ENCODE peak calls at places on chromosomes 4 and X, in four cellular contexts. One of them, this sample, is unnamed.

GRCh38 chr4:139144911-139145551 is 32.0 kb downstream of the ELF2 start:
- DNase-seq in suprapubic skin: no peak
- DNase-seq in psoas muscle: no peak
- DNase-seq in tibial nerve: no peak
- DNase-seq in this sample: no peak

GRCh38 chr4:72977936-72978485 is 91.5 kb downstream of the COX18 start:
- DNase-seq in suprapubic skin: no peak
- DNase-seq in psoas muscle: no peak
- DNase-seq in tibial nerve: no peak
- DNase-seq in this sample: no peak

GRCh38 chr4:104063341-104063740 is 343.6 kb upstream of the TACR3 start:
- DNase-seq in suprapubic skin: no peak
- DNase-seq in psoas muscle: no peak
- DNase-seq in tibial nerve: no peak
- DNase-seq in this sample: no peak

GRCh38 chr4:130172156-130172555 is 1076.2 kb downstream of the C4orf33 start:
- DNase-seq in suprapubic skin: no peak
- DNase-seq in psoas muscle: no peak
- DNase-seq in tibial nerve: no peak
- DNase-seq in this sample: no peak

GRCh38 chrX:12950851-12951589 is 23.9 kb upstream of the TMSB4X start:
- DNase-seq in suprapubic skin: no peak
- DNase-seq in psoas muscle: no peak
- DNase-seq in tibial nerve: no peak
- DNase-seq in this sample: no peak

GRCh38 chr4:138804705-138805104 is 210.9 kb upstream of the NOCT start:
- DNase-seq in suprapubic skin: no peak
- DNase-seq in psoas muscle: no peak
- DNase-seq in tibial nerve: no peak
- DNase-seq in this sample: no peak

GRCh38 chr4:8846864-8847263 is 24.8 kb downstream of the HMX1 start:
- DNase-seq in suprapubic skin: peak
- DNase-seq in psoas muscle: no peak
- DNase-seq in tibial nerve: no peak
- DNase-seq in this sample: no peak

GRCh38 chr4:40991908-40992307 is 222.4 kb downstream of the APBB2 start:
- DNase-seq in suprapubic skin: no peak
- DNase-seq in psoas muscle: no peak
- DNase-seq in tibial nerve: no peak
- DNase-seq in this sample: no peak

GRCh38 chrX:13293700-13294099 is 26.2 kb downstream of the ATXN3L start:
- DNase-seq in suprapubic skin: no peak
- DNase-seq in psoas muscle: no peak
- DNase-seq in tibial nerve: no peak
- DNase-seq in this sample: no peak

GRCh38 chr4:7322166-7322991 is 112.4 kb downstream of the PSAPL1 start:
- DNase-seq in suprapubic skin: no peak
- DNase-seq in psoas muscle: peak
- DNase-seq in tibial nerve: no peak
- DNase-seq in this sample: no peak

GRCh38 chr4:116599859-116600258 is 485.5 kb downstream of the TRAM1L1 start:
- DNase-seq in suprapubic skin: no peak
- DNase-seq in psoas muscle: peak
- DNase-seq in tibial nerve: no peak
- DNase-seq in this sample: no peak

GRCh38 chr4:2141762-2142520 is 82.8 kb downstream of the NAT8L start:
- DNase-seq in suprapubic skin: no peak
- DNase-seq in psoas muscle: no peak
- DNase-seq in tibial nerve: no peak
- DNase-seq in this sample: no peak

GRCh38 chrX:154443479-154443910 is 446 bp upstream of the FAM50A start:
- DNase-seq in suprapubic skin: no peak
- DNase-seq in psoas muscle: no peak
- DNase-seq in tibial nerve: no peak
- DNase-seq in this sample: no peak

GRCh38 chr4:72786401-72786990 is 217.5 kb upstream of the ADAMTS3 start:
- DNase-seq in suprapubic skin: no peak
- DNase-seq in psoas muscle: no peak
- DNase-seq in tibial nerve: no peak
- DNase-seq in this sample: no peak

GRCh38 chrX:39899876-39900787 is 197.6 kb downstream of the BCOR start:
- DNase-seq in suprapubic skin: peak
- DNase-seq in psoas muscle: no peak
- DNase-seq in tibial nerve: no peak
- DNase-seq in this sample: no peak

GRCh38 chr4:181030961-181031360 is 1212.2 kb upstream of the TENM3 start:
- DNase-seq in suprapubic skin: no peak
- DNase-seq in psoas muscle: no peak
- DNase-seq in tibial nerve: no peak
- DNase-seq in this sample: no peak

GRCh38 chrX:30659421-30659820 is 6.2 kb downstream of the GK start:
- DNase-seq in suprapubic skin: no peak
- DNase-seq in psoas muscle: no peak
- DNase-seq in tibial nerve: no peak
- DNase-seq in this sample: no peak

GRCh38 chr4:100098681-100099080 is 91.6 kb downstream of the DDIT4L start:
- DNase-seq in suprapubic skin: no peak
- DNase-seq in psoas muscle: no peak
- DNase-seq in tibial nerve: no peak
- DNase-seq in this sample: no peak

GRCh38 chr4:139599594-139600374 is 43.8 kb upstream of the SETD7 start:
- DNase-seq in suprapubic skin: no peak
- DNase-seq in psoas muscle: no peak
- DNase-seq in tibial nerve: no peak
- DNase-seq in this sample: no peak

GRCh38 chrX:39577976-39578962 is 519.5 kb downstream of the BCOR start:
- DNase-seq in suprapubic skin: no peak
- DNase-seq in psoas muscle: peak
- DNase-seq in tibial nerve: peak
- DNase-seq in this sample: peak

GRCh38 chr4:73375328-73375741 is 28.8 kb upstream of the ALB start:
- DNase-seq in suprapubic skin: no peak
- DNase-seq in psoas muscle: no peak
- DNase-seq in tibial nerve: no peak
- DNase-seq in this sample: no peak

GRCh38 chr4:67542076-67542475 is 3.2 kb downstream of the CENPC start:
- DNase-seq in suprapubic skin: no peak
- DNase-seq in psoas muscle: no peak
- DNase-seq in tibial nerve: no peak
- DNase-seq in this sample: no peak

GRCh38 chr4:20305976-20306375 is 54.3 kb downstream of the SLIT2 start:
- DNase-seq in suprapubic skin: no peak
- DNase-seq in psoas muscle: no peak
- DNase-seq in tibial nerve: no peak
- DNase-seq in this sample: no peak

GRCh38 chrX:74119016-74119910 is 184.7 kb upstream of the ZCCHC13 start:
- DNase-seq in suprapubic skin: no peak
- DNase-seq in psoas muscle: no peak
- DNase-seq in tibial nerve: no peak
- DNase-seq in this sample: no peak

GRCh38 chr4:153649572-153649991 is 34.5 kb upstream of the TLR2 start:
- DNase-seq in suprapubic skin: no peak
- DNase-seq in psoas muscle: no peak
- DNase-seq in tibial nerve: no peak
- DNase-seq in this sample: no peak

GRCh38 chr4:138796761-138797160 is 218.8 kb upstream of the NOCT start:
- DNase-seq in suprapubic skin: no peak
- DNase-seq in psoas muscle: no peak
- DNase-seq in tibial nerve: no peak
- DNase-seq in this sample: no peak

GRCh38 chr4:67714248-67714583 is 13.3 kb upstream of the UBA6 start:
- DNase-seq in suprapubic skin: no peak
- DNase-seq in psoas muscle: no peak
- DNase-seq in tibial nerve: no peak
- DNase-seq in this sample: no peak

GRCh38 chrX:15146515-15146914 is 123.4 kb downstream of the ASB9 start:
- DNase-seq in suprapubic skin: no peak
- DNase-seq in psoas muscle: no peak
- DNase-seq in tibial nerve: no peak
- DNase-seq in this sample: no peak

GRCh38 chr4:104491826-104492771 is 2.6 kb downstream of the CXXC4 start:
- DNase-seq in suprapubic skin: no peak
- DNase-seq in psoas muscle: no peak
- DNase-seq in tibial nerve: no peak
- DNase-seq in this sample: no peak

GRCh38 chr4:20831746-20832145 is 131.5 kb downstream of the PACRGL start:
- DNase-seq in suprapubic skin: no peak
- DNase-seq in psoas muscle: no peak
- DNase-seq in tibial nerve: no peak
- DNase-seq in this sample: no peak

DNA sequence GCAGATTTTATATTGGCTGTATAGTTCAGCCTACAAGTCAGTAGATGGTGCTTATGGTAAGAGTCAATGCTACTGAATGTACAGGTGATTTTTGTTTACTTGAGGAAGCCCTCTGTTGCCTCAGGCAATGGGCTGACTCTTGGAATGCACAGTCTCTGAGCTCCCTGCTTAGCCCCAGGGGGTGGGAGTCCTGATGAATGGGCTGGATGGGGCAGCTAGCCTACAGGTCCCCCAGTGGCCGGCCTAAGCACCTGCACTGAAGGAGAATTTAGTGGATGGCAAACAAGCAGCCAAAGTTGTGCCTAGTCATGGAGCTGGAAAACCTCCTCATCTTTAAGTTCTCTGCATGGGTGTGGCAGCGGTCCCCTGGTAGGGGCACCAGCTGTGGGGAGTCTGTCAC is 101.8 kb upstream of the CXorf51B start:
- DNase-seq in suprapubic skin: no peak
- DNase-seq in psoas muscle: no peak
- DNase-seq in tibial nerve: no peak
- DNase-seq in this sample: no peak
- TF ChIP-seq CTCF in suprapubic skin: no peak
- TF ChIP-seq CTCF in psoas muscle: no peak
- TF ChIP-seq CTCF in tibial nerve: no peak
- TF ChIP-seq CTCF in this sample: no peak

DNA sequence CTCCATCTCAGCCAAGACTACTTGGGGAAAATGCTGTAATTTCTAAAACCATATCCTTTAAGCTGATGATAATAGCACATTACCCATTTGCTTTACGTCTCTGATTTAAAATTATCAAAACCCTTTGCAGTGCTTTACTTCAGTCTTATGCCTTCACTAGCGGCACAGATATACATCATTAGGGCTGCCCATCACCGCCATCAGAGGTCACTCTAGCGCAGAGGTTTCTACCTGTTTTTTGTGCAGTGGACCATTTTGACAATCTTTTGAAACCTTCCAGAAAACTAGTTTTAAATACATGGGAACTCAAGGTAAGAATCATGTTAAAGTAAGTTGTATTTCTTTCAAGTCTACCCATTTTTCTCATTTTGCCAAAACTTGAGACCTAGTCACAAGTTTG is 592.5 kb downstream of the PPARGC1A start:
- DNase-seq in suprapubic skin: no peak
- DNase-seq in psoas muscle: no peak
- DNase-seq in tibial nerve: no peak
- DNase-seq in this sample: no peak
- TF ChIP-seq CTCF in suprapubic skin: no peak
- TF ChIP-seq CTCF in psoas muscle: no peak
- TF ChIP-seq CTCF in tibial nerve: no peak
- TF ChIP-seq CTCF in this sample: no peak

DNA sequence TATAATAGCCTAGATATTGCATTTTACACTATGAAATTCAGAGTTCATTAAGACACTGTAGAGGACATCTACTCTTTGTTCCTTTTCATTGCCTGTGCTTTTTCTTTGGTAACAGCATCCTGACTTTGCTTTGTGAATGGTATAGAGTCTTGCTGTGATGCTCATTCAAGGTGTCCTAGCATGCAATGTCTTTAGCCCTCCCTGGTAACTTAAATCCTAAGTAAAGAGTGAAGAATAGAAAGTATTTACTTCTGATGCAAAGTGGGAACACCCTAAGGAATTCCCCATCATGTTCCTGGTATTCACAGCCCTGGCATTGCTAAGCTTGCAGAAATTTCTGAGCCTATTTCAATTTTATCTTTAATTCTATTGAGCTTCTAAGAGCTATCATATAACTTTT is 400.1 kb downstream of the FAT4 start:
- DNase-seq in suprapubic skin: no peak
- DNase-seq in psoas muscle: no peak
- DNase-seq in tibial nerve: no peak
- DNase-seq in this sample: no peak
- TF ChIP-seq CTCF in suprapubic skin: no peak
- TF ChIP-seq CTCF in psoas muscle: no peak
- TF ChIP-seq CTCF in tibial nerve: no peak
- TF ChIP-seq CTCF in this sample: no peak

DNA sequence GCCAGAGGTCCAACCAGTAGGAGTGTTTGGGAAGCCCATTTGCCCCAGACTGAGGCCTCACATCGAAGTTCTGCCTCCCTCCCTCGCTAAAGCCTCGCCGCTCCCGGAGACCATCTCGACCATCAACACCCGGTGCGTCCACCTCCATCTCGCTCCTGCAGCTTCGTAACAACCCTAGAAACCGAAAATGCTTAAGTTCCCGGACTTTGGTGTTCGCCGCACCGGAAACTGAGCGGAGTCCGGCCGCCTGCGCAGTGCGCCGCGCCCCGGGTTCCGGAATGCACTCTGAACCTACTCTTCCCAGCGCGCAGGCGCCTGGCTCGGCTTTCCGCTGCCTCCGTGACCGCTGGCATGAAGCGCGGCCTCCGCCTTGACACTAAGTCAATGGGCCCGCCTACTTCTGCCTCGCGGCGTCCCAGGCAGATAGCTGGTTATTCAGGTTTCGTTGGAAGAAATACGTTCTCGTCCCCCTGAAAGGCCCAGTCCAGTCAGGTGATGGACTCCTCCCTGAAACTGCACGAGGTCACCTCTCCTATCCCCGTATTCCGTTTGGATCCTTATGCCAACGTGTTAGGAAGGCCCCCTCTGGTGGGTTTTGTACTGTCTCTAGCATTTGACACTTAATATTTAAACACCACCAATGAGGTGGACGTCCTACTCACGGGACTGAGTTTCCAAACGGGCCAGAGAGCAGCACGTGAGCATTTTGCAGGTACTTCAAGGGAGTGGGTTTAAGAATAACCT is 21.4 kb downstream of the FABP2 start:
- DNase-seq in suprapubic skin: peak
- DNase-seq in psoas muscle: peak
- DNase-seq in tibial nerve: peak
- DNase-seq in this sample: peak
- TF ChIP-seq CTCF in suprapubic skin: no peak
- TF ChIP-seq CTCF in psoas muscle: no peak
- TF ChIP-seq CTCF in tibial nerve: no peak
- TF ChIP-seq CTCF in this sample: no peak

DNA sequence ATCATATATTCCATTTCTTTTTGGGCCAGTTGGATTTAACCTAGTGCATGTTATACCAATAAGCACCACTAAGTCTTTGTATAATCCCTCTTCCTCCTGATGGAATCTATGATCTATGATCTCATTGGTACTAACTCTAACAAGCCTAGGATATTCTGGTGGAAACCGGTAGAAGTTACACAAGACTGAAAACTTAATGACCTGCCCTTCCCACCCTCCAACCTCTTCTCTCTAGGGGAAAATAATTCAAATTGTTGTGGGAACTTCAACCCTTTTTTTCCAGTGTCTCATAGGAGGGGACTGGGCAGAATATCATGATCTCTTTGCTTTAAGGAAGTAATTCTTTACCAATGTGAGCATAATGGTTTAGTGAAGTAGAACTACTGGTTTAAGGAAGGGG is 289.5 kb upstream of the BOD1L1 start:
- DNase-seq in suprapubic skin: no peak
- DNase-seq in psoas muscle: no peak
- DNase-seq in tibial nerve: no peak
- DNase-seq in this sample: no peak
- TF ChIP-seq CTCF in suprapubic skin: no peak
- TF ChIP-seq CTCF in psoas muscle: no peak
- TF ChIP-seq CTCF in tibial nerve: no peak
- TF ChIP-seq CTCF in this sample: no peak